ENCODE peak calls at places on chromosomes 12 and 14, in ten cellular contexts. E, J, S, W, U, O, V, I, T and R are unnamed samples.

GRCh38 chr12:93060071-93060665 is 131.1 kb upstream of the EEA1 start:
- DNase-seq in T (no peak), I (no peak), E (no peak), W (no peak), O (no peak), S (no peak), U (no peak), V (no peak), J (no peak), R (no peak)

GRCh38 chr12:7079826-7080125 is 12.5 kb downstream of the C1R start:
- DNase-seq in V (no peak), W (no peak), E (no peak), O (peak), S (no peak), I (no peak), J (no peak), U (no peak), T (no peak), R (no peak)

GRCh38 chr12:132475304-132476037 is 14.5 kb upstream of the FBRSL1 start:
- DNase-seq in U (no peak), S (no peak), E (no peak), W (peak), T (no peak), I (no peak), O (no peak), J (no peak), V (peak), R (no peak)

GRCh38 chr12:24499151-24500146 is 449.5 kb downstream of the BCAT1 start:
- DNase-seq in S (no peak), V (no peak), W (no peak), J (no peak), O (peak), E (no peak), T (no peak), I (no peak), U (no peak), R (no peak)

GRCh38 chr14:71478542-71478941 is 453.7 kb upstream of the RGS6 start:
- DNase-seq in J (no peak), T (no peak), U (no peak), E (no peak), I (no peak), O (peak), W (no peak), V (no peak), S (no peak), R (no peak)

GRCh38 chr12:64180951-64181350 is 41.1 kb downstream of the KICS2 start:
- DNase-seq in W (no peak), S (no peak), T (no peak), E (no peak), I (no peak), V (no peak), J (no peak), O (peak), U (no peak), R (no peak)

GRCh38 chr12:55736780-55737580 is 5.9 kb upstream of the GDF11 start:
- DNase-seq in E (peak), S (no peak), I (peak), T (peak), V (peak), W (peak), J (peak), O (peak), U (peak), R (peak)

GRCh38 chr12:132477703-132478432 is 12.1 kb upstream of the FBRSL1 start:
- DNase-seq in U (no peak), O (no peak), I (no peak), J (no peak), W (no peak), V (no peak), S (no peak), E (no peak), T (no peak), R (no peak)

GRCh38 chr14:95834491-95834890 is 42.1 kb upstream of the TUNAR start:
- DNase-seq in O (no peak), E (no peak), S (no peak), U (no peak), W (no peak), T (no peak), I (no peak), J (no peak), V (no peak), R (no peak)

GRCh38 chr12:112979281-112979680 is 962 bp downstream of the OAS2 start:
- DNase-seq in J (peak), U (no peak), V (peak), S (no peak), E (no peak), O (no peak), I (peak), W (no peak), T (no peak), R (no peak)

GRCh38 chr12:105723066-105723465 is 392.6 kb downstream of the C12orf75 start:
- DNase-seq in T (no peak), J (no peak), I (no peak), W (no peak), U (no peak), S (no peak), E (no peak), V (no peak), O (no peak), R (no peak)

GRCh38 chr12:26156201-26156871 is 31.5 kb upstream of the BHLHE41 start:
- DNase-seq in I (no peak), W (no peak), T (no peak), S (no peak), J (no peak), V (no peak), E (no peak), U (no peak), O (peak), R (no peak)

GRCh38 chr14:31142455-31143087 is 65.0 kb downstream of the HECTD1 start:
- DNase-seq in T (no peak), S (no peak), V (no peak), U (no peak), E (no peak), O (no peak), J (no peak), W (no peak), I (no peak), R (no peak)